ENCODE peak calls at places on chromosomes 11 and 22, in six cellular contexts. One of them, this sample, is unnamed.

GRCh38 chr22:43992331-43992821 is 31.7 kb upstream of the PARVB start:
- DNase-seq in A549: no peak
- DNase-seq in HepG2: no peak
- DNase-seq in GM12878: no peak
- DNase-seq in endothelial cell of umbilical vein: no peak
- DNase-seq in K562: no peak
- DNase-seq in this sample: no peak

GRCh38 chr22:28116261-28116673 is 197.2 kb upstream of the PITPNB start:
- DNase-seq in A549: no peak
- DNase-seq in HepG2: no peak
- DNase-seq in GM12878: no peak
- DNase-seq in endothelial cell of umbilical vein: no peak
- DNase-seq in K562: no peak
- DNase-seq in this sample: no peak

GRCh38 chr22:25696763-25697710 is 45.0 kb upstream of the MYO18B start:
- DNase-seq in A549: no peak
- DNase-seq in HepG2: no peak
- DNase-seq in GM12878: no peak
- DNase-seq in endothelial cell of umbilical vein: no peak
- DNase-seq in K562: no peak
- DNase-seq in this sample: no peak

GRCh38 chr11:69136471-69136870 is 19.3 kb upstream of the SMIM38 start:
- DNase-seq in A549: no peak
- DNase-seq in HepG2: no peak
- DNase-seq in GM12878: no peak
- DNase-seq in endothelial cell of umbilical vein: no peak
- DNase-seq in K562: no peak
- DNase-seq in this sample: no peak

GRCh38 chr11:90332415-90332814 is 109.6 kb upstream of the CHORDC1 start:
- DNase-seq in A549: no peak
- DNase-seq in HepG2: no peak
- DNase-seq in GM12878: no peak
- DNase-seq in endothelial cell of umbilical vein: peak
- DNase-seq in K562: no peak
- DNase-seq in this sample: no peak

GRCh38 chr22:28208036-28208435 is 289.0 kb upstream of the PITPNB start:
- DNase-seq in A549: no peak
- DNase-seq in HepG2: no peak
- DNase-seq in GM12878: no peak
- DNase-seq in endothelial cell of umbilical vein: no peak
- DNase-seq in K562: no peak
- DNase-seq in this sample: no peak

GRCh38 chr11:96337541-96338530 is 5.2 kb downstream of the MAML2 start:
- DNase-seq in A549: no peak
- DNase-seq in HepG2: no peak
- DNase-seq in GM12878: no peak
- DNase-seq in endothelial cell of umbilical vein: no peak
- DNase-seq in K562: peak
- DNase-seq in this sample: peak

GRCh38 chr11:131932584-131933360 is 562.4 kb downstream of the NTM start:
- DNase-seq in A549: no peak
- DNase-seq in HepG2: no peak
- DNase-seq in GM12878: no peak
- DNase-seq in endothelial cell of umbilical vein: no peak
- DNase-seq in K562: no peak
- DNase-seq in this sample: no peak

GRCh38 chr22:38831166-38831945 is 12.5 kb downstream of the NPTXR start:
- DNase-seq in A549: no peak
- DNase-seq in HepG2: no peak
- DNase-seq in GM12878: no peak
- DNase-seq in endothelial cell of umbilical vein: no peak
- DNase-seq in K562: no peak
- DNase-seq in this sample: peak

GRCh38 chr11:78076733-78077403 is 2.8 kb downstream of the NDUFC2 start:
- DNase-seq in A549: no peak
- DNase-seq in HepG2: no peak
- DNase-seq in GM12878: no peak
- DNase-seq in endothelial cell of umbilical vein: no peak
- DNase-seq in K562: no peak
- DNase-seq in this sample: no peak

GRCh38 chr11:112797653-112798293 is 163.4 kb upstream of the NCAM1 start:
- DNase-seq in A549: no peak
- DNase-seq in HepG2: peak
- DNase-seq in GM12878: no peak
- DNase-seq in endothelial cell of umbilical vein: no peak
- DNase-seq in K562: peak
- DNase-seq in this sample: peak

GRCh38 chr11:126995989-126996388 is 4.6 kb downstream of the KIRREL3 start:
- DNase-seq in A549: no peak
- DNase-seq in HepG2: no peak
- DNase-seq in GM12878: no peak
- DNase-seq in endothelial cell of umbilical vein: no peak
- DNase-seq in K562: no peak
- DNase-seq in this sample: no peak

GRCh38 chr11:126997641-126998040 is 2.9 kb downstream of the KIRREL3 start:
- DNase-seq in A549: no peak
- DNase-seq in HepG2: no peak
- DNase-seq in GM12878: no peak
- DNase-seq in endothelial cell of umbilical vein: no peak
- DNase-seq in K562: no peak
- DNase-seq in this sample: no peak

GRCh38 chr11:127000291-127000968 is at the start of gene KIRREL3:
- DNase-seq in A549: peak
- DNase-seq in HepG2: no peak
- DNase-seq in GM12878: no peak
- DNase-seq in endothelial cell of umbilical vein: no peak
- DNase-seq in K562: no peak
- DNase-seq in this sample: no peak

GRCh38 chr11:126999366-126999765 is 1.2 kb downstream of the KIRREL3 start:
- DNase-seq in A549: no peak
- DNase-seq in HepG2: no peak
- DNase-seq in GM12878: no peak
- DNase-seq in endothelial cell of umbilical vein: no peak
- DNase-seq in K562: no peak
- DNase-seq in this sample: no peak

DNA sequence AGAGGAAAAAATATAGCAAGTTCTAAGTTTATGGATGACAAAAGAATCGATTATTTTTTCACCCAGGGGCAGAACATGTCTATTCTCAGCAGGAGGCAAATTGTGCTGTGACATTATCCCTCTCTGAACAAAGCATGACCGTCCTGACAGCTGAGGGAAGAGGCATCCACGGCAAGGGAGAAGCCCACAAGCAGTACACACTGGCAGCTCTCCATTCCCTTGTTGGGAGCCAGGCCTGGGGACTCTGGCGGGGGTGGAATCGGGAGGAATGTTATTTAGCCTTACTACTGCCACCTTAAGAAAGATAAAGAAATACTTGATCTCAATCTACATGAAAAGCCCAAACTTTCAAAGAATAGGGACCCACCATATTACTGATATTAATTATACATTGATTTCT is 3.4 kb downstream of the KIRREL3 start:
- DNase-seq in A549: no peak
- DNase-seq in HepG2: no peak
- DNase-seq in GM12878: no peak
- DNase-seq in endothelial cell of umbilical vein: no peak
- DNase-seq in K562: no peak
- DNase-seq in this sample: no peak
- TF ChIP-seq MYC in A549: no peak
- TF ChIP-seq MYC in HepG2: no peak
- TF ChIP-seq MYC in GM12878: no peak
- TF ChIP-seq MYC in endothelial cell of umbilical vein: no peak
- TF ChIP-seq MYC in K562: no peak
- TF ChIP-seq MYC in this sample: no peak

DNA sequence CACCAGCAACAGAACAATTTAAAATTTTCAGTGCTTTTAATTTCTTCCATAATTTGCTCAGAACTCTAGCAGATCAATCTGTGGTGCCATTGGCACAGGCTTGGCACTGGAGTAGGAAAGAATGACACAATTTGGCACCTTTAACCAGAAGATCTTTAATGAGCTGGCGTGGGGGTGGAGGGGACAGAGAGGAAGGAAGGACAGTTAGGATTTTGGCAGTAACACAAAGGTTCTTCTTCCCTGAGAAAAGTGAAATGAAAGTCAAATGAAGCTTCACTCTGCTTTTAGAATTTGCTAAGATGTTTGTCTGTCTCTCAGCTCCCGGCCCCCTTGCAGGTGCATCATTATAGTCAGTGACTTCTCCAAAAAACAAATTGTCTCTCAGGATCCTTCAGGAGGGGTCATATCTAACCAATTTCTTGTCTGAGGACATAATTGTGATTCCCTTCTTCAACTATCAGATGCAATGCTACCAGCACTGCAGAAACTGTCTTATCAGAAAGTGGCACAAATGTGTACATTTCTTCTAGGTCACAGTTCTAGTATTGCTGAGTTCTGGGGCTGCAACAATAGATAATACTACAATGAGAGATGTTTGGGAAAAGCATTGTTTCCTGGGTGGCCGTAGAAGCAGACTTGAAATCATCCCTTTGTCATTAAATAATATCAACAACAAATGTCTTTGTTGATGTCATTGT is 66.8 kb downstream of the CSTPP1 start:
- DNase-seq in A549: no peak
- DNase-seq in HepG2: no peak
- DNase-seq in GM12878: no peak
- DNase-seq in endothelial cell of umbilical vein: no peak
- DNase-seq in K562: no peak
- DNase-seq in this sample: peak
- H3K4me3 ChIP-seq in A549: no peak
- H3K4me3 ChIP-seq in HepG2: no peak
- H3K4me3 ChIP-seq in GM12878: no peak
- H3K4me3 ChIP-seq in endothelial cell of umbilical vein: no peak
- H3K4me3 ChIP-seq in K562: no peak
- H3K4me3 ChIP-seq in this sample: no peak

GRCh38 chr11:134664447-134664846 is 252.4 kb upstream of the B3GAT1 start:
- DNase-seq in A549: no peak
- DNase-seq in HepG2: no peak
- DNase-seq in GM12878: no peak
- DNase-seq in endothelial cell of umbilical vein: no peak
- DNase-seq in K562: no peak
- DNase-seq in this sample: no peak

GRCh38 chr11:134662629-134663360 is 250.8 kb upstream of the B3GAT1 start:
- DNase-seq in A549: no peak
- DNase-seq in HepG2: no peak
- DNase-seq in GM12878: no peak
- DNase-seq in endothelial cell of umbilical vein: no peak
- DNase-seq in K562: no peak
- DNase-seq in this sample: no peak

GRCh38 chr11:134664863-134665535 is 253.0 kb upstream of the B3GAT1 start:
- DNase-seq in A549: no peak
- DNase-seq in HepG2: no peak
- DNase-seq in GM12878: no peak
- DNase-seq in endothelial cell of umbilical vein: no peak
- DNase-seq in K562: no peak
- DNase-seq in this sample: no peak

GRCh38 chr11:134665571-134666268 is 253.7 kb upstream of the B3GAT1 start:
- DNase-seq in A549: no peak
- DNase-seq in HepG2: no peak
- DNase-seq in GM12878: no peak
- DNase-seq in endothelial cell of umbilical vein: no peak
- DNase-seq in K562: no peak
- DNase-seq in this sample: no peak

DNA sequence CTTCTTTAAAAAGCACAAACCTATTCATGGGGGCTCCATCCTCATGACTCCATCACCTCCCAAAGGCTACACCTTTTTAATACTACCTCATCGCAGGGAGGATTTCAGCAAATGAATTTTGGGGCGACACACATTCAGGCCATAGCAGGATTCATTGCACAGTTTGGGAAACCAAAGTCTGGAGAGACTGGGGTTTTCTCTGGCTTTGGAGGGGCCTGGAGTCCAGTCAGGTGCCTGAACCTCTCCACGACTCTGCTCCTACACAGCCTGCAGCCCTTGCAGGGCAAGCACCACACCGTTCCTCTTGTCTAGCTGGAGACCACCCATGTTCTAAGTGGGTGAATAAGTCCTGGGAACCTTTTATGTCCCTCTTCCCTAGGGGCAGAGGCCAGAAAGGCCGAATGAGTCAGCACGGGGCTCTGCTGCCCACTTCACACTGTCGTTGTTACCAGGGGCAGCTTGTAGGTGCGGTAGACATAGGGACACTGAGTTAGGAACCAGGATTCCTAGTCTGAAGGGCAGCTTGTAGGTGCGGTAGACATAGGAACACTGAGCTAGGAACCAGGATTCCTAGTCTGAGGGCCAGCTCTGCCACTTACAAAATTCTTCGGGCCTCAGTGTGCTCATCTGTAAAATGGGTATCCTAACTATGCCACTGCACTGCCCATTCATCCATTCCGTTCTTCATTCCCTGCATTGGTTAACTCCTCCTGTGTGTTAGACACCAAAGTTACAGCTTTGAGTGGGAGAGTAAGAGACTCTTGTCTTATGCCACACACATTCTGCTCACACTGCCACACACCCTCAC is 251.7 kb upstream of the B3GAT1 start:
- DNase-seq in A549: no peak
- DNase-seq in HepG2: no peak
- DNase-seq in GM12878: no peak
- DNase-seq in endothelial cell of umbilical vein: no peak
- DNase-seq in K562: no peak
- DNase-seq in this sample: no peak
- TF ChIP-seq MAX in A549: no peak
- TF ChIP-seq MAX in HepG2: no peak
- TF ChIP-seq MAX in GM12878: no peak
- TF ChIP-seq MAX in endothelial cell of umbilical vein: no peak
- TF ChIP-seq MAX in K562: no peak
- TF ChIP-seq MAX in this sample: no peak

GRCh38 chr22:42332089-42332488 is 61.6 kb upstream of the TCF20 start:
- DNase-seq in A549: no peak
- DNase-seq in HepG2: no peak
- DNase-seq in GM12878: no peak
- DNase-seq in endothelial cell of umbilical vein: no peak
- DNase-seq in K562: no peak
- DNase-seq in this sample: no peak

GRCh38 chr22:42330953-42331525 is 60.6 kb upstream of the TCF20 start:
- DNase-seq in A549: no peak
- DNase-seq in HepG2: no peak
- DNase-seq in GM12878: no peak
- DNase-seq in endothelial cell of umbilical vein: no peak
- DNase-seq in K562: no peak
- DNase-seq in this sample: no peak

GRCh38 chr22:42335839-42336378 is 65.5 kb upstream of the TCF20 start:
- DNase-seq in A549: no peak
- DNase-seq in HepG2: no peak
- DNase-seq in GM12878: no peak
- DNase-seq in endothelial cell of umbilical vein: no peak
- DNase-seq in K562: no peak
- DNase-seq in this sample: no peak

GRCh38 chr22:42334875-42335512 is 64.5 kb upstream of the TCF20 start:
- DNase-seq in A549: no peak
- DNase-seq in HepG2: no peak
- DNase-seq in GM12878: no peak
- DNase-seq in endothelial cell of umbilical vein: no peak
- DNase-seq in K562: no peak
- DNase-seq in this sample: no peak

GRCh38 chr22:42333544-42333943 is 63.1 kb upstream of the TCF20 start:
- DNase-seq in A549: no peak
- DNase-seq in HepG2: no peak
- DNase-seq in GM12878: no peak
- DNase-seq in endothelial cell of umbilical vein: no peak
- DNase-seq in K562: no peak
- DNase-seq in this sample: no peak
- TF ChIP-seq MYC in A549: no peak
- TF ChIP-seq MYC in HepG2: no peak
- TF ChIP-seq MYC in GM12878: no peak
- TF ChIP-seq MYC in endothelial cell of umbilical vein: no peak
- TF ChIP-seq MYC in K562: no peak
- TF ChIP-seq MYC in this sample: no peak